ENCODE peak calls at places on chromosome 22, in eight cellular contexts. One of them, this sample, is unnamed.
A peak's percentile ranks its signal among the peaks of the same experiment; 100 is the strongest.

GRCh38 chr22:17358394-17358793 is 10.9 kb upstream of the CECR2 start:
- DNase-seq in H9: no peak
- DNase-seq in tibial artery: no peak
- DNase-seq in HCT116: no peak
- DNase-seq in body of pancreas: no peak
- DNase-seq in lower lobe of right lung: no peak
- DNase-seq in mammary epithelial cell: no peak
- DNase-seq in GM23338: no peak
- DNase-seq in this sample: no peak

GRCh38 chr22:31504282-31504681 is 7.9 kb downstream of the SFI1 start:
- DNase-seq in H9: no peak
- DNase-seq in tibial artery: no peak
- DNase-seq in HCT116: no peak
- DNase-seq in body of pancreas: no peak
- DNase-seq in lower lobe of right lung: no peak
- DNase-seq in mammary epithelial cell: peak; percentile 6
- DNase-seq in GM23338: no peak
- DNase-seq in this sample: no peak

GRCh38 chr22:23705358-23705757 is 14.5 kb downstream of the RGL4 start:
- DNase-seq in H9: no peak
- DNase-seq in tibial artery: no peak
- DNase-seq in HCT116: no peak
- DNase-seq in body of pancreas: no peak
- DNase-seq in lower lobe of right lung: no peak
- DNase-seq in mammary epithelial cell: peak; percentile 19
- DNase-seq in GM23338: no peak
- DNase-seq in this sample: no peak

GRCh38 chr22:28027453-28028448 is 108.7 kb upstream of the PITPNB start:
- DNase-seq in H9: no peak
- DNase-seq in tibial artery: no peak
- DNase-seq in HCT116: no peak
- DNase-seq in body of pancreas: no peak
- DNase-seq in lower lobe of right lung: no peak
- DNase-seq in mammary epithelial cell: no peak
- DNase-seq in GM23338: no peak
- DNase-seq in this sample: no peak

GRCh38 chr22:22738959-22739585 is 94.7 kb downstream of the GGTLC2 start:
- DNase-seq in H9: no peak
- DNase-seq in tibial artery: no peak
- DNase-seq in HCT116: no peak
- DNase-seq in body of pancreas: no peak
- DNase-seq in lower lobe of right lung: no peak
- DNase-seq in mammary epithelial cell: no peak
- DNase-seq in GM23338: no peak
- DNase-seq in this sample: no peak

GRCh38 chr22:39148727-39149535 is 3.5 kb downstream of the CBX7 start:
- DNase-seq in H9: peak; percentile 90
- DNase-seq in tibial artery: peak; percentile 93
- DNase-seq in HCT116: no peak
- DNase-seq in body of pancreas: peak; percentile 63
- DNase-seq in lower lobe of right lung: no peak
- DNase-seq in mammary epithelial cell: no peak
- DNase-seq in GM23338: peak; percentile 83
- DNase-seq in this sample: no peak

GRCh38 chr22:22556578-22556977 is 2.5 kb downstream of the PRAME start:
- DNase-seq in H9: no peak
- DNase-seq in tibial artery: no peak
- DNase-seq in HCT116: no peak
- DNase-seq in body of pancreas: no peak
- DNase-seq in lower lobe of right lung: no peak
- DNase-seq in mammary epithelial cell: no peak
- DNase-seq in GM23338: no peak
- DNase-seq in this sample: no peak

GRCh38 chr22:37733625-37734401 is 37.0 kb downstream of the TRIOBP start:
- DNase-seq in H9: no peak
- DNase-seq in tibial artery: no peak
- DNase-seq in HCT116: no peak
- DNase-seq in body of pancreas: peak; percentile 66
- DNase-seq in lower lobe of right lung: no peak
- DNase-seq in mammary epithelial cell: no peak
- DNase-seq in GM23338: no peak
- DNase-seq in this sample: no peak

GRCh38 chr22:41425704-41426365 is 20.8 kb downstream of the TOB2 start:
- DNase-seq in H9: no peak
- DNase-seq in tibial artery: no peak
- DNase-seq in HCT116: no peak
- DNase-seq in body of pancreas: no peak
- DNase-seq in lower lobe of right lung: no peak
- DNase-seq in mammary epithelial cell: peak; percentile 28
- DNase-seq in GM23338: no peak
- DNase-seq in this sample: no peak

GRCh38 chr22:32341122-32341740 is 16.4 kb upstream of the RFPL3 start:
- DNase-seq in H9: no peak
- DNase-seq in tibial artery: no peak
- DNase-seq in HCT116: no peak
- DNase-seq in body of pancreas: no peak
- DNase-seq in lower lobe of right lung: no peak
- DNase-seq in mammary epithelial cell: no peak
- DNase-seq in GM23338: no peak
- DNase-seq in this sample: no peak

GRCh38 chr22:21762712-21763581 is 27.4 kb upstream of the YPEL1 start:
- DNase-seq in H9: no peak
- DNase-seq in tibial artery: no peak
- DNase-seq in HCT116: no peak
- DNase-seq in body of pancreas: no peak
- DNase-seq in lower lobe of right lung: no peak
- DNase-seq in mammary epithelial cell: peak; percentile 29
- DNase-seq in GM23338: no peak
- DNase-seq in this sample: no peak

GRCh38 chr22:36510384-36510783 is 3.5 kb upstream of the FOXRED2 start:
- DNase-seq in H9: no peak
- DNase-seq in tibial artery: no peak
- DNase-seq in HCT116: no peak
- DNase-seq in body of pancreas: no peak
- DNase-seq in lower lobe of right lung: no peak
- DNase-seq in mammary epithelial cell: no peak
- DNase-seq in GM23338: no peak
- DNase-seq in this sample: no peak

GRCh38 chr22:36505998-36506635 is 723 bp downstream of the FOXRED2 start:
- DNase-seq in H9: peak; percentile 33
- DNase-seq in tibial artery: peak; percentile 75
- DNase-seq in HCT116: no peak
- DNase-seq in body of pancreas: peak; percentile 10
- DNase-seq in lower lobe of right lung: no peak
- DNase-seq in mammary epithelial cell: no peak
- DNase-seq in GM23338: no peak
- DNase-seq in this sample: no peak

GRCh38 chr22:36506637-36507517 is at the start of gene FOXRED2:
- DNase-seq in H9: peak; percentile 89
- DNase-seq in tibial artery: peak; percentile 94
- DNase-seq in HCT116: no peak
- DNase-seq in body of pancreas: peak; percentile 92
- DNase-seq in lower lobe of right lung: peak; percentile 93
- DNase-seq in mammary epithelial cell: peak; percentile 64
- DNase-seq in GM23338: peak; percentile 90
- DNase-seq in this sample: peak; percentile 85

GRCh38 chr22:36510966-36511881 is 4.4 kb upstream of the FOXRED2 start:
- DNase-seq in H9: peak; percentile 71
- DNase-seq in tibial artery: no peak
- DNase-seq in HCT116: no peak
- DNase-seq in body of pancreas: peak; percentile 51
- DNase-seq in lower lobe of right lung: no peak
- DNase-seq in mammary epithelial cell: peak; percentile 21
- DNase-seq in GM23338: peak; percentile 82
- DNase-seq in this sample: peak; percentile 30

GRCh38 chr22:36507518-36508010 is 724 bp upstream of the FOXRED2 start:
- DNase-seq in H9: no peak
- DNase-seq in tibial artery: no peak
- DNase-seq in HCT116: no peak
- DNase-seq in body of pancreas: no peak
- DNase-seq in lower lobe of right lung: no peak
- DNase-seq in mammary epithelial cell: no peak
- DNase-seq in GM23338: no peak
- DNase-seq in this sample: no peak
- H3K27ac ChIP-seq in H9: no peak overlapping the region
- H3K27ac ChIP-seq in tibial artery: peak overlapping the region; percentile 74
- H3K27ac ChIP-seq in HCT116: peak overlapping the region; percentile 67
- H3K27ac ChIP-seq in body of pancreas: peak overlapping the region; percentile 57
- H3K27ac ChIP-seq in lower lobe of right lung: peak overlapping the region; percentile 77
- H3K27ac ChIP-seq in mammary epithelial cell: no peak overlapping the region
- H3K27ac ChIP-seq in GM23338: no peak overlapping the region
- H3K27ac ChIP-seq in this sample: peak overlapping the region; percentile 82

GRCh38 chr22:50507991-50508884 is at the start of gene NCAPH2:
- DNase-seq in H9: peak; percentile 98
- DNase-seq in tibial artery: peak; percentile 97
- DNase-seq in HCT116: peak; percentile 94
- DNase-seq in body of pancreas: peak; percentile 96
- DNase-seq in lower lobe of right lung: peak; percentile 98
- DNase-seq in mammary epithelial cell: peak; percentile 93
- DNase-seq in GM23338: peak; percentile 98
- DNase-seq in this sample: peak; percentile 99
- TF ChIP-seq CTCF in H9: no peak
- TF ChIP-seq CTCF in tibial artery: no peak
- TF ChIP-seq CTCF in HCT116: no peak
- TF ChIP-seq CTCF in body of pancreas: no peak
- TF ChIP-seq CTCF in lower lobe of right lung: no peak
- TF ChIP-seq CTCF in mammary epithelial cell: peak; percentile 16
- TF ChIP-seq CTCF in GM23338: no peak
- TF ChIP-seq CTCF in this sample: no peak

GRCh38 chr22:42934338-42934737 is 77.3 kb upstream of the ARFGAP3 start:
- DNase-seq in H9: peak; percentile 25
- DNase-seq in tibial artery: no peak
- DNase-seq in HCT116: no peak
- DNase-seq in body of pancreas: no peak
- DNase-seq in lower lobe of right lung: no peak
- DNase-seq in mammary epithelial cell: no peak
- DNase-seq in GM23338: no peak
- DNase-seq in this sample: no peak
- H3K27ac ChIP-seq in H9: no peak overlapping the region
- H3K27ac ChIP-seq in tibial artery: peak overlapping the region; percentile 96
- H3K27ac ChIP-seq in HCT116: no peak overlapping the region
- H3K27ac ChIP-seq in body of pancreas: peak overlapping the region; percentile 94
- H3K27ac ChIP-seq in lower lobe of right lung: peak overlapping the region; percentile 86
- H3K27ac ChIP-seq in mammary epithelial cell: peak overlapping the region; percentile 98
- H3K27ac ChIP-seq in GM23338: no peak overlapping the region
- H3K27ac ChIP-seq in this sample: peak overlapping the region; percentile 94

GRCh38 chr22:44351685-44352377 is 39.1 kb upstream of the SHISAL1 start:
- DNase-seq in H9: peak; percentile 69
- DNase-seq in tibial artery: no peak
- DNase-seq in HCT116: no peak
- DNase-seq in body of pancreas: no peak
- DNase-seq in lower lobe of right lung: no peak
- DNase-seq in mammary epithelial cell: peak; percentile 92
- DNase-seq in GM23338: peak; percentile 70
- DNase-seq in this sample: peak; percentile 76
- TF ChIP-seq CTCF in H9: no peak
- TF ChIP-seq CTCF in tibial artery: no peak
- TF ChIP-seq CTCF in HCT116: no peak
- TF ChIP-seq CTCF in body of pancreas: no peak
- TF ChIP-seq CTCF in lower lobe of right lung: no peak
- TF ChIP-seq CTCF in mammary epithelial cell: no peak
- TF ChIP-seq CTCF in GM23338: no peak
- TF ChIP-seq CTCF in this sample: no peak

GRCh38 chr22:26892401-26893033 is 235.1 kb downstream of the MIAT start:
- DNase-seq in H9: peak; percentile 25
- DNase-seq in tibial artery: no peak
- DNase-seq in HCT116: no peak
- DNase-seq in body of pancreas: peak; percentile 75
- DNase-seq in lower lobe of right lung: peak; percentile 65
- DNase-seq in mammary epithelial cell: peak; percentile 41
- DNase-seq in GM23338: no peak
- DNase-seq in this sample: no peak

GRCh38 chr22:26894362-26894761 is 237.0 kb downstream of the MIAT start:
- DNase-seq in H9: no peak
- DNase-seq in tibial artery: no peak
- DNase-seq in HCT116: no peak
- DNase-seq in body of pancreas: no peak
- DNase-seq in lower lobe of right lung: no peak
- DNase-seq in mammary epithelial cell: no peak
- DNase-seq in GM23338: no peak
- DNase-seq in this sample: no peak

GRCh38 chr22:26891431-26891830 is 234.0 kb downstream of the MIAT start:
- DNase-seq in H9: no peak
- DNase-seq in tibial artery: no peak
- DNase-seq in HCT116: no peak
- DNase-seq in body of pancreas: no peak
- DNase-seq in lower lobe of right lung: no peak
- DNase-seq in mammary epithelial cell: no peak
- DNase-seq in GM23338: no peak
- DNase-seq in this sample: no peak

GRCh38 chr22:26893711-26894110 is 236.3 kb downstream of the MIAT start:
- DNase-seq in H9: peak; percentile 39
- DNase-seq in tibial artery: no peak
- DNase-seq in HCT116: no peak
- DNase-seq in body of pancreas: no peak
- DNase-seq in lower lobe of right lung: no peak
- DNase-seq in mammary epithelial cell: no peak
- DNase-seq in GM23338: peak; percentile 63
- DNase-seq in this sample: no peak

DNA sequence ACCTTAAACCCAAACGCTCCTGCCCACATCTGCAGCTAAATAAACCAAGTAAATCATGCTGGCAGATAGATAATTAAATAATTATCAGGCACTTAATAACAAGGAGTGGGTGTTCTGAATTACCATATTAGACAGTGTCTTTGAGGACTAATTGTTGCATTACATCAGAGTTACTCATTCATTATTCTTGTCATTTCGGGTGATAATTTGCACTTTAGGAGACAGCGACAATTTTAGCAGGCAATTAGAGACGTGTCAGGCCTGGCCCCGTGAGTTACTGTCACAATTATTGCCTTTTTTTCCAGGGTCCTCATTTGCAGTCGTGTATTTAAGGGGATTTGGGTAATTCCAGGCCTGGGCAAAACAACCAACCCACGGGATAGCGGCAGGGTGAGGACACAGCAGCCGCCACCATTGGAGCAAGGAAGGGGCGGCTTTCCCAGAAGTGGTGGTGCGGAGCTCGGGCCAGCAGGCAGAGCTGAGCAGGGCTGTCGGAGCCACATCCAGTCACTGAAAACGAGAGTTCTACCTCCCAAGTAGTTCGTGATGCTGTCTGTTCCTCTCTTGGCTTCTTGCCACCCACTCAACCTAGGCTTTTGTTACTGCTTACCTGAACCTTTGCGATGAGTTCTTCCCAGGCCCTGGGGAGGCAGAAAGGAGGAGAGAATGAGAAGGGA is 235.8 kb downstream of the MIAT start:
- DNase-seq in H9: peak; percentile 41
- DNase-seq in tibial artery: no peak
- DNase-seq in HCT116: no peak
- DNase-seq in body of pancreas: no peak
- DNase-seq in lower lobe of right lung: no peak
- DNase-seq in mammary epithelial cell: no peak
- DNase-seq in GM23338: peak; percentile 19
- DNase-seq in this sample: no peak
- H3K27ac ChIP-seq in H9: no peak overlapping the region
- H3K27ac ChIP-seq in tibial artery: peak overlapping the region; percentile 87
- H3K27ac ChIP-seq in HCT116: no peak overlapping the region
- H3K27ac ChIP-seq in body of pancreas: peak overlapping the region; percentile 33
- H3K27ac ChIP-seq in lower lobe of right lung: no peak overlapping the region
- H3K27ac ChIP-seq in mammary epithelial cell: no peak overlapping the region
- H3K27ac ChIP-seq in GM23338: no peak overlapping the region
- H3K27ac ChIP-seq in this sample: peak overlapping the region; percentile 61

This sample was measured in RWPE1.